ENCODE peak calls at places on chromosomes 1 and 21, in seven cellular contexts. B is OCI-LY7, I is mesenteric fat pad, T is thyroid gland, E is nucleus accumbens, O is fibroblast of lung, Z is ovary. V is an unnamed sample.

GRCh38 chr1:201430790-201431189 is 9.3 kb upstream of the TNNI1 start:
- DNase-seq in B (no peak), O (no peak), I (no peak), Z (no peak), E (no peak), T (no peak), V (no peak)

GRCh38 chr1:206754011-206754410 is 16.6 kb upstream of the IL19 start:
- DNase-seq in Z (no peak), T (no peak), O (peak), E (no peak), I (no peak), B (no peak), V (no peak)

GRCh38 chr1:7549277-7549676 is 221.8 kb upstream of the VAMP3 start:
- DNase-seq in T (no peak), I (no peak), E (no peak), O (peak), B (no peak), Z (no peak), V (no peak)

GRCh38 chr1:212467843-212468482 is 35.2 kb downstream of the NENF start:
- DNase-seq in I (no peak), E (no peak), T (no peak), B (no peak), O (peak), Z (no peak), V (no peak)

GRCh38 chr1:224769987-224770693 is 154.0 kb downstream of the CNIH3 start:
- DNase-seq in B (no peak), T (no peak), O (peak), E (no peak), Z (no peak), I (no peak), V (no peak)

GRCh38 chr1:33049381-33049780 is 12.7 kb upstream of the AK2 start:
- DNase-seq in Z (no peak), I (no peak), E (no peak), T (no peak), O (peak), B (no peak), V (no peak)

GRCh38 chr1:92480200-92480812 is 6.4 kb downstream of the GFI1 start:
- DNase-seq in O (no peak), E (no peak), B (no peak), I (no peak), T (peak), Z (no peak), V (no peak)

GRCh38 chr1:3611170-3612019 is at the start of gene MEGF6:
- DNase-seq in T (peak), Z (peak), B (no peak), E (no peak), O (peak), I (no peak), V (peak)

GRCh38 chr1:15304708-15305326 is 57.8 kb downstream of the FHAD1 start:
- DNase-seq in B (peak), I (no peak), Z (peak), T (peak), O (peak), E (peak), V (peak)

GRCh38 chr1:154483941-154484803 is 17.8 kb upstream of the TDRD10 start:
- DNase-seq in O (peak), I (no peak), E (no peak), T (peak), Z (no peak), B (no peak), V (peak)

GRCh38 chr1:212482006-212482351 is 49.3 kb downstream of the NENF start:
- DNase-seq in B (no peak), I (no peak), Z (no peak), O (no peak), T (peak), E (no peak), V (no peak)

GRCh38 chr1:197986817-197987216 is 69.6 kb downstream of the LHX9 start:
- DNase-seq in O (no peak), I (no peak), B (no peak), Z (no peak), E (no peak), T (no peak), V (no peak)

GRCh38 chr1:216662681-216663080 is 60.5 kb downstream of the ESRRG start:
- DNase-seq in I (no peak), E (no peak), O (no peak), T (no peak), B (no peak), Z (no peak), V (no peak)

GRCh38 chr1:159884296-159884695 is 15.7 kb downstream of the CFAP45 start:
- DNase-seq in T (no peak), O (no peak), I (no peak), B (no peak), E (no peak), Z (no peak), V (no peak)

GRCh38 chr1:6185635-6186382 is 5.7 kb upstream of the CHD5 start:
- DNase-seq in I (no peak), Z (no peak), T (no peak), O (peak), B (peak), E (no peak), V (no peak)

GRCh38 chr1:21290546-21290944 is 282 bp upstream of the ECE1 start:
- DNase-seq in I (no peak), T (no peak), B (peak), E (no peak), Z (no peak), O (no peak), V (no peak)

GRCh38 chr1:39158330-39159086 is 46.0 kb upstream of the MACF1 start:
- DNase-seq in E (no peak), I (no peak), O (peak), B (no peak), Z (no peak), T (peak), V (peak)

GRCh38 chr1:168135982-168136708 is 585 bp downstream of the GPR161 start:
- DNase-seq in I (no peak), Z (peak), T (peak), E (no peak), B (no peak), O (peak), V (peak)

GRCh38 chr1:157948547-157949152 is 44.8 kb upstream of the KIRREL1 start:
- DNase-seq in B (peak), Z (no peak), O (peak), I (no peak), E (no peak), T (no peak), V (peak)

GRCh38 chr1:182646739-182647138 is 37.6 kb downstream of the RGS8 start:
- DNase-seq in O (no peak), Z (no peak), T (no peak), E (no peak), B (no peak), I (no peak), V (no peak)

GRCh38 chr1:108565081-108565480 is 5.2 kb downstream of the EEIG2 start:
- DNase-seq in B (no peak), O (no peak), Z (no peak), E (no peak), I (no peak), T (no peak), V (no peak)

GRCh38 chr1:32199717-32200072 is 700 bp upstream of the CCDC28B start:
- DNase-seq in E (no peak), I (no peak), Z (peak), B (no peak), O (no peak), T (peak), V (peak)

GRCh38 chr1:59739111-59739510 is 75.6 kb upstream of the HOOK1 start:
- DNase-seq in E (no peak), I (no peak), B (no peak), O (no peak), Z (no peak), T (no peak), V (no peak)

GRCh38 chr1:20290624-20291597 is at the start of gene VWA5B1:
- DNase-seq in Z (no peak), T (peak), E (no peak), O (no peak), B (no peak), I (no peak), V (peak)

GRCh38 chr1:93448292-93448982 is 519 bp downstream of the FNBP1L start:
- DNase-seq in E (no peak), Z (peak), T (peak), B (no peak), O (peak), I (no peak), V (peak)

GRCh38 chr1:241615043-241615974 is 24.9 kb downstream of the CHML start:
- DNase-seq in B (no peak), Z (no peak), I (no peak), E (no peak), O (peak), T (no peak), V (peak)

GRCh38 chr1:91621360-91621759 is 120.7 kb downstream of the CDC7 start:
- DNase-seq in T (no peak), O (no peak), Z (no peak), I (no peak), B (no peak), E (no peak), V (no peak)

GRCh38 chr21:32894321-32894720 is 122.8 kb upstream of the PAXBP1 start:
- DNase-seq in O (no peak), T (no peak), E (no peak), Z (no peak), B (no peak), I (no peak), V (no peak)

GRCh38 chr1:185360714-185361113 is 43.7 kb upstream of the IVNS1ABP start:
- DNase-seq in E (no peak), B (no peak), I (no peak), T (no peak), Z (no peak), O (peak), V (no peak)

GRCh38 chr1:183272390-183272801 is 86.3 kb downstream of the LAMC2 start:
- DNase-seq in E (no peak), I (no peak), O (peak), B (no peak), Z (no peak), T (no peak), V (no peak)

GRCh38 chr1:110645962-110646735 is 28.6 kb downstream of the KCNA3 start:
- DNase-seq in B (no peak), I (no peak), E (no peak), T (no peak), O (peak), Z (no peak), V (no peak)

GRCh38 chr1:24849653-24850295 is 80.3 kb downstream of the RUNX3 start:
- DNase-seq in E (no peak), B (peak), T (no peak), O (no peak), Z (no peak), I (no peak), V (peak)

GRCh38 chr1:177897601-177898376 is 72.1 kb downstream of the SEC16B start:
- DNase-seq in I (no peak), E (no peak), Z (no peak), T (no peak), B (no peak), O (no peak), V (no peak)

V was measured in body of pancreas.